ENCODE peak calls at places on chromosomes 2 and 18, in seven cellular contexts. W, H, V, B, C, P and J are unnamed samples.

GRCh38 chr2:235807347-235807746 is 313.5 kb downstream of the AGAP1 start:
- DNase-seq in W (no peak), H (no peak), V (no peak), B (no peak), C (no peak), P (no peak), J (no peak)

GRCh38 chr2:233225230-233226068 is 26.0 kb upstream of the ATG16L1 start:
- DNase-seq in W (no peak), H (no peak), V (no peak), B (no peak), C (no peak), P (no peak), J (no peak)

GRCh38 chr18:63997041-63997440 is 27.2 kb downstream of the SERPINB8 start:
- DNase-seq in W (no peak), H (no peak), V (no peak), B (no peak), C (no peak), P (peak; percentile 34), J (no peak)

GRCh38 chr2:567865-568638 is 109.2 kb downstream of the TMEM18 start:
- DNase-seq in W (peak; percentile 18), H (no peak), V (no peak), B (peak; percentile 64), C (peak; percentile 80), P (peak; percentile 55), J (peak; percentile 64)

GRCh38 chr2:157466764-157467163 is 22.9 kb upstream of the CYTIP start:
- DNase-seq in W (no peak), H (no peak), V (no peak), B (no peak), C (no peak), P (no peak), J (no peak)

GRCh38 chr18:62301322-62301721 is 23.8 kb upstream of the TNFRSF11A start:
- DNase-seq in W (no peak), H (no peak), V (no peak), B (no peak), C (no peak), P (no peak), J (no peak)

GRCh38 chr2:143815082-143815481 is 685.9 kb downstream of the ARHGAP15 start:
- DNase-seq in W (no peak), H (no peak), V (no peak), B (no peak), C (no peak), P (no peak), J (no peak)

GRCh38 chr2:99662761-99663341 is 173.0 kb upstream of the REV1 start:
- DNase-seq in W (peak; percentile 59), H (no peak), V (no peak), B (peak; percentile 97), C (peak; percentile 78), P (peak; percentile 62), J (peak; percentile 89)

GRCh38 chr18:45774065-45774521 is 50.1 kb downstream of the SLC14A1 start:
- DNase-seq in W (no peak), H (no peak), V (no peak), B (peak; percentile 63), C (no peak), P (no peak), J (no peak)

GRCh38 chr2:105797298-105797819 is 52.6 kb downstream of the NCK2 start:
- DNase-seq in W (no peak), H (no peak), V (peak; percentile 39), B (no peak), C (no peak), P (no peak), J (no peak)

DNA sequence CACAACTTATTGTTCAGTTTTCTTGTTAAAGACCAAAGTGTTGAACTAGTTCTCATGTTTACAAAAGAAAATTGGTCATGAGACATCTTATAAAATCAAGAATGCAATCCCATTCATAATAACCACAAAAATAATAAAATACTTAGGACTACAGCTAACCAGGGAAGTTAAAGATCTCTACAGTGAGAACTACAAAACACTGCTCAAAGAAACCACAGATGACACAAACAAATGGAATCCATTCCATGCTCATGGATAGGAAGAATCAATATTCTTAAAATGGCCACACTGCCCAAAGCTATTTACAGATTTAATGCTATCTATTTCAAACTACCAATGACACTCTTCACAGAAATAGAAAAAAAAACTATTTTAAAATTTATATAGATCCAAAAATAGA is 1354.8 kb upstream of the CDH2 start:
- DNase-seq in W (no peak), H (no peak), V (no peak), B (no peak), C (no peak), P (no peak), J (no peak)
- TF ChIP-seq CTCF in W (no peak), H (no peak), V (no peak), B (no peak), C (no peak), P (no peak), J (no peak)

GRCh38 chr18:26457611-26458350 is 90.6 kb downstream of the KCTD1 start:
- DNase-seq in W (no peak), H (peak; percentile 66), V (no peak), B (no peak), C (no peak), P (no peak), J (no peak)

GRCh38 chr18:26454616-26455015 is 93.7 kb downstream of the KCTD1 start:
- DNase-seq in W (no peak), H (no peak), V (no peak), B (no peak), C (no peak), P (no peak), J (no peak)

GRCh38 chr18:26455639-26456038 is 92.7 kb downstream of the KCTD1 start:
- DNase-seq in W (no peak), H (no peak), V (no peak), B (no peak), C (no peak), P (no peak), J (no peak)

GRCh38 chr18:26457195-26457594 is 91.2 kb downstream of the KCTD1 start:
- DNase-seq in W (no peak), H (no peak), V (no peak), B (no peak), C (no peak), P (no peak), J (no peak)

DNA sequence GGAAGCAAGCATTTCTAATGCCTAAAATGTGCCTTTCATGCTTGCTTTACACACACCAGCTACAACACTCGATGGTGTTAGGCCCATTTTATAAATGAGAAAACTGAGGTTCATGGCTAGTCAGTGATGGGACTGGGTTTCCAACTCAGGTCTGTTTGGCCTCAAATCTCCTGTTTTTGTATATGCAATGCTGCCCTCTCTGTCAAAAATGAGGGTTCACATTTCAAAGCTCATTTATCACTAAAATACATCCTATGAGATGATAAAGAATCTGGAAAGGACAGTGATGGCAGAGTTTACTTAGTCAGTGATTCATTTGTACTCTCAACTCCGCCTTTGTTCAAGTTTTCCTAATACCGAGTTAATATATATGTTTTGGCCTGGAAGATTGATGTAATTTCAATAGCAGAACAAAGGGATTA is 92.3 kb downstream of the KCTD1 start:
- DNase-seq in W (no peak), H (no peak), V (no peak), B (no peak), C (no peak), P (no peak), J (no peak)
- TF ChIP-seq CTCF in W (no peak), H (no peak), V (no peak), B (no peak), C (no peak), P (no peak), J (no peak)

DNA sequence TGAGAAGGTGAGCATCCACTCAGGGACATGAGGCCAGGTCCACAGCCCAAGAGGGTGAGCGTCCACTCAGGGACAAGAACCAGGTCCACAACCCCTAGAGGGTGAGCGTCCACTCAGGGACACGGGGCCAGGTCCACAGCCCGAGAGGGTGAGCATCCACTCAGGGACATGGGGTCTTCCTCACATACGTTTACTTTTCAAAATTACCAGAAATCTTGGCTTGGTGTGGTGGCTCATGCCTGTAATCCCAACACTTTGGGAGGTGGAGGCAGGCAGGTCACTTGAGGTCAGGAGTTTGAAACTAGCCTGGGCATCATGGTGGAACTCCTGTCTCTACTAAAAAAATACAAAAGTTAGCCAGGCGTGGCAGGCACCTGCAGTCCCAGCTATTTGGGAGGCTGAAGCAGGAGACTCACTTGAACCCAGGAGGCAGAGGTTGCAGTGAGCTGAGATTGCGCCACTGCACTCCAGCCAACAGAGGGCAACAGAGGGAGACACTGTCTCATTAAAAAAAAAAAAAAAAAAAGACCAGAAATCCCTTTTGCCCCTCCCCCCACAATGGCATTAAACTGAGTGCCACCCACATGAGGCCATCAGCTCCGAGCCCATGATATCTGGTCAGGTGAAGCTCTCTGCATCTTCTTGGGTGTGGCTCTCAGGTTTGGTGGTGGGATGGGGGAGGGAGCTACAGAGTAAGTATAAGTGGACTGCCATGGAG is 9.0 kb upstream of the MBP start:
- DNase-seq in W (no peak), H (no peak), V (no peak), B (no peak), C (no peak), P (no peak), J (no peak)
- TF ChIP-seq CTCF in W (peak; percentile 10), H (peak; percentile 26), V (peak; percentile 32), B (peak; percentile 24), C (no peak), P (no peak), J (peak; percentile 10)

GRCh38 chr2:33670392-33670937 is 71.4 kb upstream of the FAM98A start:
- DNase-seq in W (no peak), H (no peak), V (no peak), B (no peak), C (no peak), P (no peak), J (no peak)

GRCh38 chr2:33672389-33672788 is 73.3 kb upstream of the FAM98A start:
- DNase-seq in W (no peak), H (no peak), V (no peak), B (no peak), C (no peak), P (no peak), J (no peak)

GRCh38 chr2:33665039-33665438 is 65.9 kb upstream of the FAM98A start:
- DNase-seq in W (no peak), H (no peak), V (no peak), B (peak; percentile 5), C (no peak), P (no peak), J (no peak)

GRCh38 chr2:33671198-33671597 is 72.1 kb upstream of the FAM98A start:
- DNase-seq in W (no peak), H (no peak), V (no peak), B (no peak), C (no peak), P (no peak), J (no peak)

GRCh38 chr2:33666879-33667278 is 67.8 kb upstream of the FAM98A start:
- DNase-seq in W (no peak), H (no peak), V (no peak), B (no peak), C (no peak), P (no peak), J (no peak)
- TF ChIP-seq CTCF in W (peak; percentile 5), H (no peak), V (no peak), B (no peak), C (no peak), P (no peak), J (no peak)

DNA sequence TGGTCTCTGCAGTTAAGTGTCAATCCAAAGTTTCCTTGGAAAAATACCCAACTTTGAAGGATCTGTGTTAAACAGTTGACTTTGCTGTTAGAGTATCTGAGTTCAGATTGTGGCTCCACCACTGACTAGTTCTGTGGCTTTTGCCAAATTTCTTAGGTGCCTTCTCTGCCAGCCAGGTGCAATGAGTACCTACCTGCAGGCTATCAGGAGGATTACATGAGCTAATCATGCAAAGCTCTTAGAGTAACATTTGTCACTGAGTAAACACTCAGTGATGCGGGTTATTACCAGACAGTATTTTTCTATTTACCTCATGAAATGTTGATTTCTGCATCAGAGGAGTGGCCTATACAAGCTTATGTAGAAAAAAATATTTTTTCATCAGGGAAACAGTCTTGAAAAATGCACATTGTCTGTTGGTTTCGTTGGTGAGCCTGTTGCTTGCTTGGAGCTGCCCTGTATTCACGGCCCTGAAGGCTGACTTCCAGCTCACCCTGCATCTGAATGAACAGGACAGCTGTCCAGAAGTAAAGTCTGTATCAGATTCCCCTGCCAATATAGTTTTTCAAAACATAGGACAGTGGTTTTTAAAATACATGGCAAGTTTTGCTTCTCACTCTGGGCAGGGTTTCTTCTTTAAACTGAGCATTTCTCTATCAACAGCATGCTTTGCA is 235.1 kb downstream of the CDCA7 start:
- DNase-seq in W (no peak), H (no peak), V (no peak), B (no peak), C (no peak), P (no peak), J (no peak)
- TF ChIP-seq CTCF in W (no peak), H (no peak), V (no peak), B (no peak), C (no peak), P (no peak), J (no peak)